ENCODE peak calls at places on chromosomes 2 and 18, in seven cellular contexts. One of them, this sample, is unnamed.

GRCh38 chr18:59631583-59632181 is 65.5 kb downstream of the CCBE1 start:
- DNase-seq in non-pigmented ciliary epithelial cell: no peak
- DNase-seq in right lobe of liver: no peak
- DNase-seq in HCT116: peak
- DNase-seq in brain microvascular endothelial cell: no peak
- DNase-seq in choroid plexus epithelial cell: peak
- DNase-seq in keratinocyte: no peak
- DNase-seq in this sample: no peak

GRCh38 chr2:239934571-239935171 is 90.5 kb downstream of the NDUFA10 start:
- DNase-seq in non-pigmented ciliary epithelial cell: no peak
- DNase-seq in right lobe of liver: peak
- DNase-seq in HCT116: peak
- DNase-seq in brain microvascular endothelial cell: peak
- DNase-seq in choroid plexus epithelial cell: peak
- DNase-seq in keratinocyte: no peak
- DNase-seq in this sample: peak

GRCh38 chr18:9577361-9577760 is 37.0 kb downstream of the PPP4R1 start:
- DNase-seq in non-pigmented ciliary epithelial cell: no peak
- DNase-seq in right lobe of liver: no peak
- DNase-seq in HCT116: no peak
- DNase-seq in brain microvascular endothelial cell: no peak
- DNase-seq in choroid plexus epithelial cell: peak
- DNase-seq in keratinocyte: no peak
- DNase-seq in this sample: no peak

GRCh38 chr2:226423498-226423960 is 376.1 kb downstream of the IRS1 start:
- DNase-seq in non-pigmented ciliary epithelial cell: no peak
- DNase-seq in right lobe of liver: no peak
- DNase-seq in HCT116: no peak
- DNase-seq in brain microvascular endothelial cell: no peak
- DNase-seq in choroid plexus epithelial cell: peak
- DNase-seq in keratinocyte: no peak
- DNase-seq in this sample: no peak

GRCh38 chr2:126317797-126318431 is 338.0 kb upstream of the GYPC start:
- DNase-seq in non-pigmented ciliary epithelial cell: no peak
- DNase-seq in right lobe of liver: no peak
- DNase-seq in HCT116: no peak
- DNase-seq in brain microvascular endothelial cell: peak
- DNase-seq in choroid plexus epithelial cell: no peak
- DNase-seq in keratinocyte: no peak
- DNase-seq in this sample: no peak

GRCh38 chr2:149915151-149915550 is 327.6 kb upstream of the MMADHC start:
- DNase-seq in non-pigmented ciliary epithelial cell: no peak
- DNase-seq in right lobe of liver: no peak
- DNase-seq in HCT116: no peak
- DNase-seq in brain microvascular endothelial cell: no peak
- DNase-seq in choroid plexus epithelial cell: no peak
- DNase-seq in keratinocyte: no peak
- DNase-seq in this sample: no peak

GRCh38 chr2:38155-38554 is 8.2 kb downstream of the FAM110C start:
- DNase-seq in non-pigmented ciliary epithelial cell: no peak
- DNase-seq in right lobe of liver: no peak
- DNase-seq in HCT116: peak
- DNase-seq in brain microvascular endothelial cell: no peak
- DNase-seq in choroid plexus epithelial cell: no peak
- DNase-seq in keratinocyte: peak
- DNase-seq in this sample: no peak

GRCh38 chr2:8574196-8575010 is 107.5 kb upstream of the ID2 start:
- DNase-seq in non-pigmented ciliary epithelial cell: no peak
- DNase-seq in right lobe of liver: peak
- DNase-seq in HCT116: no peak
- DNase-seq in brain microvascular endothelial cell: peak
- DNase-seq in choroid plexus epithelial cell: no peak
- DNase-seq in keratinocyte: no peak
- DNase-seq in this sample: peak

GRCh38 chr2:45184606-45185005 is 175.4 kb upstream of the SIX2 start:
- DNase-seq in non-pigmented ciliary epithelial cell: no peak
- DNase-seq in right lobe of liver: no peak
- DNase-seq in HCT116: peak
- DNase-seq in brain microvascular endothelial cell: peak
- DNase-seq in choroid plexus epithelial cell: no peak
- DNase-seq in keratinocyte: peak
- DNase-seq in this sample: no peak

GRCh38 chr2:181959508-181959907 is 26.1 kb upstream of the PPP1R1C start:
- DNase-seq in non-pigmented ciliary epithelial cell: no peak
- DNase-seq in right lobe of liver: no peak
- DNase-seq in HCT116: no peak
- DNase-seq in brain microvascular endothelial cell: no peak
- DNase-seq in choroid plexus epithelial cell: peak
- DNase-seq in keratinocyte: no peak
- DNase-seq in this sample: no peak

GRCh38 chr18:12772111-12772510 is 69.3 kb downstream of the PSMG2 start:
- DNase-seq in non-pigmented ciliary epithelial cell: no peak
- DNase-seq in right lobe of liver: no peak
- DNase-seq in HCT116: no peak
- DNase-seq in brain microvascular endothelial cell: no peak
- DNase-seq in choroid plexus epithelial cell: no peak
- DNase-seq in keratinocyte: no peak
- DNase-seq in this sample: no peak

GRCh38 chr2:104919127-104919526 is 65.2 kb downstream of the POU3F3 start:
- DNase-seq in non-pigmented ciliary epithelial cell: no peak
- DNase-seq in right lobe of liver: no peak
- DNase-seq in HCT116: no peak
- DNase-seq in brain microvascular endothelial cell: no peak
- DNase-seq in choroid plexus epithelial cell: no peak
- DNase-seq in keratinocyte: no peak
- DNase-seq in this sample: no peak

GRCh38 chr2:205776139-205776538 is 93.8 kb downstream of the NRP2 start:
- DNase-seq in non-pigmented ciliary epithelial cell: no peak
- DNase-seq in right lobe of liver: peak
- DNase-seq in HCT116: peak
- DNase-seq in brain microvascular endothelial cell: peak
- DNase-seq in choroid plexus epithelial cell: peak
- DNase-seq in keratinocyte: no peak
- DNase-seq in this sample: peak

GRCh38 chr2:322326-322725 is 34.4 kb upstream of the ALKAL2 start:
- DNase-seq in non-pigmented ciliary epithelial cell: no peak
- DNase-seq in right lobe of liver: no peak
- DNase-seq in HCT116: no peak
- DNase-seq in brain microvascular endothelial cell: no peak
- DNase-seq in choroid plexus epithelial cell: no peak
- DNase-seq in keratinocyte: no peak
- DNase-seq in this sample: no peak

GRCh38 chr2:68675470-68675869 is 32.1 kb downstream of the PROKR1 start:
- DNase-seq in non-pigmented ciliary epithelial cell: no peak
- DNase-seq in right lobe of liver: no peak
- DNase-seq in HCT116: no peak
- DNase-seq in brain microvascular endothelial cell: no peak
- DNase-seq in choroid plexus epithelial cell: no peak
- DNase-seq in keratinocyte: no peak
- DNase-seq in this sample: no peak

GRCh38 chr2:72109904-72110303 is 37.8 kb downstream of the CYP26B1 start:
- DNase-seq in non-pigmented ciliary epithelial cell: no peak
- DNase-seq in right lobe of liver: no peak
- DNase-seq in HCT116: no peak
- DNase-seq in brain microvascular endothelial cell: no peak
- DNase-seq in choroid plexus epithelial cell: no peak
- DNase-seq in keratinocyte: no peak
- DNase-seq in this sample: no peak

GRCh38 chr2:32882911-32883810 is 63.6 kb upstream of the LTBP1 start:
- DNase-seq in non-pigmented ciliary epithelial cell: no peak
- DNase-seq in right lobe of liver: no peak
- DNase-seq in HCT116: no peak
- DNase-seq in brain microvascular endothelial cell: no peak
- DNase-seq in choroid plexus epithelial cell: peak
- DNase-seq in keratinocyte: no peak
- DNase-seq in this sample: no peak

GRCh38 chr2:208222351-208222750 is 32.5 kb downstream of the IDH1 start:
- DNase-seq in non-pigmented ciliary epithelial cell: peak
- DNase-seq in right lobe of liver: no peak
- DNase-seq in HCT116: no peak
- DNase-seq in brain microvascular endothelial cell: peak
- DNase-seq in choroid plexus epithelial cell: peak
- DNase-seq in keratinocyte: peak
- DNase-seq in this sample: no peak

GRCh38 chr2:240227538-240228428 is 87.3 kb upstream of the OTOS start:
- DNase-seq in non-pigmented ciliary epithelial cell: no peak
- DNase-seq in right lobe of liver: peak
- DNase-seq in HCT116: no peak
- DNase-seq in brain microvascular endothelial cell: no peak
- DNase-seq in choroid plexus epithelial cell: no peak
- DNase-seq in keratinocyte: no peak
- DNase-seq in this sample: no peak

GRCh38 chr18:31225668-31226067 is 63.0 kb upstream of the DSC1 start:
- DNase-seq in non-pigmented ciliary epithelial cell: peak
- DNase-seq in right lobe of liver: no peak
- DNase-seq in HCT116: no peak
- DNase-seq in brain microvascular endothelial cell: peak
- DNase-seq in choroid plexus epithelial cell: peak
- DNase-seq in keratinocyte: no peak
- DNase-seq in this sample: no peak

GRCh38 chr2:88690591-88691338 is 708 bp upstream of the RPIA start:
- DNase-seq in non-pigmented ciliary epithelial cell: no peak
- DNase-seq in right lobe of liver: peak
- DNase-seq in HCT116: peak
- DNase-seq in brain microvascular endothelial cell: no peak
- DNase-seq in choroid plexus epithelial cell: peak
- DNase-seq in keratinocyte: peak
- DNase-seq in this sample: peak

GRCh38 chr2:158460632-158461297 is 4.0 kb downstream of the PKP4 start:
- DNase-seq in non-pigmented ciliary epithelial cell: no peak
- DNase-seq in right lobe of liver: no peak
- DNase-seq in HCT116: no peak
- DNase-seq in brain microvascular endothelial cell: no peak
- DNase-seq in choroid plexus epithelial cell: peak
- DNase-seq in keratinocyte: no peak
- DNase-seq in this sample: peak

GRCh38 chr2:121326628-121327027 is 41.6 kb upstream of the TFCP2L1 start:
- DNase-seq in non-pigmented ciliary epithelial cell: no peak
- DNase-seq in right lobe of liver: no peak
- DNase-seq in HCT116: no peak
- DNase-seq in brain microvascular endothelial cell: no peak
- DNase-seq in choroid plexus epithelial cell: no peak
- DNase-seq in keratinocyte: no peak
- DNase-seq in this sample: no peak

GRCh38 chr2:9311488-9311887 is 104.9 kb downstream of the ASAP2 start:
- DNase-seq in non-pigmented ciliary epithelial cell: peak
- DNase-seq in right lobe of liver: no peak
- DNase-seq in HCT116: no peak
- DNase-seq in brain microvascular endothelial cell: peak
- DNase-seq in choroid plexus epithelial cell: peak
- DNase-seq in keratinocyte: no peak
- DNase-seq in this sample: no peak

GRCh38 chr2:1626271-1626681 is 118.0 kb downstream of the PXDN start:
- DNase-seq in non-pigmented ciliary epithelial cell: no peak
- DNase-seq in right lobe of liver: no peak
- DNase-seq in HCT116: no peak
- DNase-seq in brain microvascular endothelial cell: no peak
- DNase-seq in choroid plexus epithelial cell: peak
- DNase-seq in keratinocyte: no peak
- DNase-seq in this sample: no peak

GRCh38 chr18:34913837-34914755 is 127.1 kb upstream of the MAPRE2 start:
- DNase-seq in non-pigmented ciliary epithelial cell: no peak
- DNase-seq in right lobe of liver: no peak
- DNase-seq in HCT116: no peak
- DNase-seq in brain microvascular endothelial cell: peak
- DNase-seq in choroid plexus epithelial cell: peak
- DNase-seq in keratinocyte: no peak
- DNase-seq in this sample: no peak

GRCh38 chr2:199404841-199405240 is 52.9 kb downstream of the SATB2 start:
- DNase-seq in non-pigmented ciliary epithelial cell: peak
- DNase-seq in right lobe of liver: no peak
- DNase-seq in HCT116: no peak
- DNase-seq in brain microvascular endothelial cell: no peak
- DNase-seq in choroid plexus epithelial cell: peak
- DNase-seq in keratinocyte: no peak
- DNase-seq in this sample: no peak

GRCh38 chr2:236380051-236380612 is 115.9 kb upstream of the ASB18 start:
- DNase-seq in non-pigmented ciliary epithelial cell: no peak
- DNase-seq in right lobe of liver: no peak
- DNase-seq in HCT116: no peak
- DNase-seq in brain microvascular endothelial cell: no peak
- DNase-seq in choroid plexus epithelial cell: no peak
- DNase-seq in keratinocyte: no peak
- DNase-seq in this sample: no peak

GRCh38 chr18:8949206-8949605 is 153.3 kb upstream of the NDUFV2 start:
- DNase-seq in non-pigmented ciliary epithelial cell: no peak
- DNase-seq in right lobe of liver: no peak
- DNase-seq in HCT116: no peak
- DNase-seq in brain microvascular endothelial cell: no peak
- DNase-seq in choroid plexus epithelial cell: no peak
- DNase-seq in keratinocyte: no peak
- DNase-seq in this sample: no peak

GRCh38 chr2:196601430-196602306 is 37.8 kb upstream of the CCDC150 start:
- DNase-seq in non-pigmented ciliary epithelial cell: peak
- DNase-seq in right lobe of liver: no peak
- DNase-seq in HCT116: peak
- DNase-seq in brain microvascular endothelial cell: peak
- DNase-seq in choroid plexus epithelial cell: peak
- DNase-seq in keratinocyte: peak
- DNase-seq in this sample: no peak

GRCh38 chr2:66390811-66391210 is 44.1 kb upstream of the MEIS1 start:
- DNase-seq in non-pigmented ciliary epithelial cell: no peak
- DNase-seq in right lobe of liver: no peak
- DNase-seq in HCT116: no peak
- DNase-seq in brain microvascular endothelial cell: no peak
- DNase-seq in choroid plexus epithelial cell: no peak
- DNase-seq in keratinocyte: peak
- DNase-seq in this sample: peak

GRCh38 chr2:206971805-206972204 is 32.5 kb downstream of the CPO start:
- DNase-seq in non-pigmented ciliary epithelial cell: no peak
- DNase-seq in right lobe of liver: peak
- DNase-seq in HCT116: no peak
- DNase-seq in brain microvascular endothelial cell: no peak
- DNase-seq in choroid plexus epithelial cell: peak
- DNase-seq in keratinocyte: no peak
- DNase-seq in this sample: no peak

GRCh38 chr2:74816540-74817331 is 17.2 kb upstream of the HK2 start:
- DNase-seq in non-pigmented ciliary epithelial cell: no peak
- DNase-seq in right lobe of liver: no peak
- DNase-seq in HCT116: no peak
- DNase-seq in brain microvascular endothelial cell: no peak
- DNase-seq in choroid plexus epithelial cell: no peak
- DNase-seq in keratinocyte: no peak
- DNase-seq in this sample: peak